ENCODE peak calls at places on chromosomes 3 and 15, in four cellular contexts. K is ovary, M is cardiac fibroblast, G is MM.1S. T is an unnamed sample.

GRCh38 chr3:25820372-25820771 is 30.5 kb downstream of the OXSM start:
- DNase-seq in K (no peak), G (peak), M (peak), T (no peak)

GRCh38 chr3:115633467-115633866 is 10.2 kb downstream of the GAP43 start:
- DNase-seq in K (no peak), M (no peak), G (peak), T (no peak)

GRCh38 chr15:58551084-58551763 is 119.4 kb downstream of the LIPC start:
- DNase-seq in M (no peak), K (no peak), G (no peak), T (no peak)

GRCh38 chr15:63156708-63157065 is 590 bp downstream of the RPS27L start:
- DNase-seq in M (peak), K (peak), G (peak), T (peak)

GRCh38 chr3:171264758-171265157 is 195.4 kb downstream of the TNIK start:
- DNase-seq in K (no peak), M (no peak), G (no peak), T (no peak)

GRCh38 chr15:33311312-33311971 is 675 bp downstream of the RYR3 start:
- DNase-seq in G (no peak), M (no peak), K (no peak), T (no peak)

GRCh38 chr3:108645364-108645763 is 55.8 kb downstream of the DZIP3 start:
- DNase-seq in M (no peak), G (no peak), K (no peak), T (no peak)

GRCh38 chr3:188747487-188747886 is 424.3 kb upstream of the TPRG1 start:
- DNase-seq in G (no peak), M (no peak), K (no peak), T (no peak)

GRCh38 chr3:32821686-32822296 is 4.0 kb downstream of the TRIM71 start:
- DNase-seq in M (no peak), K (no peak), G (no peak), T (peak)

GRCh38 chr3:192170659-192171058 is 556.7 kb downstream of the FGF12 start:
- DNase-seq in K (no peak), M (no peak), G (no peak), T (peak)

GRCh38 chr15:38129531-38130199 is 123.0 kb upstream of the SPRED1 start:
- DNase-seq in G (peak), K (peak), M (peak), T (peak)

GRCh38 chr3:146701246-146701645 is 96.1 kb upstream of the PLSCR5 start:
- DNase-seq in K (no peak), M (no peak), G (no peak), T (no peak)

GRCh38 chr3:133117342-133117741 is 79.2 kb downstream of the TMEM108 start:
- DNase-seq in M (no peak), G (no peak), K (no peak), T (no peak)

GRCh38 chr15:43903864-43904290 is 77.1 kb downstream of the WDR76 start:
- DNase-seq in M (peak), K (peak), G (peak), T (peak)

GRCh38 chr3:178699810-178700209 is 163.6 kb downstream of the KCNMB2 start:
- DNase-seq in K (no peak), G (no peak), M (peak), T (no peak)

GRCh38 chr15:93037341-93038063 is 51.5 kb downstream of the RGMA start:
- DNase-seq in G (no peak), K (peak), M (peak), T (peak)

DNA sequence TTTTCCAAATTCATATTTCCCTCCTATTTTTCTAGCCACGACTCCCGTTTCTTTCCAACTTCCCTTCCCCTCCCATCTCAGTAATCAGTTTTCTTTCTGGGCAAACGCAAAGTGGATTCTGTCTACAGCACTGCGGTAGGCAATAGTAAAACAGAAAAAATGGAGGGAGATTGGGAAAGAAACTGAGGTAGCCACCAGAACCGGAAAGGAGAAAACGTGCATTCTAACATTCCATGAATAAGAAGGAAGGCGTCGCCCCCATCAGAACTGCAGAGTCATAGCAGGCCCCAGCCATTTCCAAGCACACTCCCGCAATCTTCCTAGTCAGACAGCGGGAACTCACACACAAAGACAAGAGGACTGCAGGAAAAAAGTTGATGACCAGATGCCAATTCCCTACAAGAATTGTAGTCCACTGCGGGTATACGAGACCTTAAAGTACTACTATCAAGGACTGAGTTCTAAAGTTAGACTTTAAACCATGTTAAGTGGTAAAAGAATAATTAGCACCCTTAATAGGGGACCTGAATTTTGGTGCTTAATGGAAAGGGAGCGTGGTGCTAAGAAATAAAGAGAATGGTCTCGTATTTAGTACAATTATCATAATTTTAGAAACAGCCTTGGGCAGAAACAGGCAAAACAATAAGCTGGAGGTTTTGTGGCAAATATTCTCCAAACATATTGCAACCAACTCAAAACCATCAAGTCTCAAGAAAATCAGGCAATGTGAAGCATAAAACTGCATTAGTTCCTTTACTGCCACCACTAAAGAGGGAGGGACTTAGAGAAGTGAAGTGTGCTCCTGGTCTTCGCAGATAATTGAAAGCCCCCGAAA is 1.4 kb downstream of the PFN2 start:
- DNase-seq in G (no peak), M (peak), K (peak), T (peak)
- TF ChIP-seq CTCF in G (no peak), M (no peak), K (no peak), T (no peak)

DNA sequence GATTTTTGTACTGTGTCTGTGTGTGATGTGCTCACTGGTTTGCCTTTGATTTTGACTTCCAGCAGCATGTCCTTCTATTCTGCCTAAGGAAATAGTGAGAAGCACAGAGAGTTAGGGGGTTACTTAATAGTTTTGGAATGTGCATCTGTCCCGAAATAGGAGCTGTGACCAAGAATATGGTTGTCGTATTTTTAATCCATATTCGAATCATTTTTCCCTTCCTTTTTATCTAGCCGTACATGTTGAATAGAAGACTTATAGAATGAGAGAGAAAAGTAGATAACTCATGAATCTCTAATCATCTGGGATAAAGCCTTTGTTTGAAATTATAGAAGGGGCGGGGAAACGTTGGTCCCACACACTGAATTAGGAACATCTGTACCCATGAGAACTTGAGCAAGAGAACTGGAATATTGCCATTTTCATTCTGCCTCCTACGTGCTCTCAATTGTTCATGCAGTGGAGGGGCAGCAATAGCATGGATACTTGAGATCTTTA is 23.6 kb downstream of the CRTC3 start:
- DNase-seq in K (peak), G (no peak), M (peak), T (no peak)
- H3K4me3 ChIP-seq in K (no peak), G (no peak), M (no peak), T (no peak)

GRCh38 chr15:32106401-32107381 is 76.4 kb downstream of the CHRNA7 start:
- DNase-seq in K (no peak), M (no peak), G (no peak), T (no peak)

GRCh38 chr15:32100286-32100685 is 70.0 kb downstream of the CHRNA7 start:
- DNase-seq in K (no peak), G (no peak), M (no peak), T (no peak)

GRCh38 chr15:32105258-32106248 is 75.2 kb downstream of the CHRNA7 start:
- DNase-seq in G (no peak), M (no peak), K (no peak), T (no peak)

GRCh38 chr15:32107477-32108080 is 77.3 kb downstream of the CHRNA7 start:
- DNase-seq in K (no peak), M (no peak), G (no peak), T (no peak)

GRCh38 chr15:32104061-32104980 is 74.0 kb downstream of the CHRNA7 start:
- DNase-seq in K (no peak), G (no peak), M (no peak), T (no peak)
- TF ChIP-seq CTCF in K (no peak), G (no peak), M (no peak), T (no peak)

DNA sequence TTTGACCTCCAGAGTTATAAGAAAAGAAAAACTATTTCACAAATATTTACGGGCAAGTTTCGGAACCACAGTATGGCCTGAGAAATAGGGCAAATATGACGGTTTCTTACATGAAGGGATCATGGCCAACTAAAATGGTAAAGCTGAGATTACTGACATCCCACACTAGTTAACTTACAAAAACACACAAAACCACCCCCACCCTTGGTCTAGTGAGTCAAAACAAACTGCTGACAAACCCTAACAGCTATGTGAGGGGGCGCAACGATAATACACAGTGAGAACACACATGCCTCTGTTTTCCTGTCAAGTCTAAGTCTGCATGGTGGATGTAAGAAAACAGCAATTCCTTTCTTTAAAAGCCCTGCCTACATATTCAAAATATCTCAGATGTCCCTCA is 32.3 kb downstream of the CBLB start:
- DNase-seq in G (no peak), K (no peak), M (peak), T (no peak)
- H3K4me3 ChIP-seq in G (no peak), K (no peak), M (no peak), T (no peak)

T was measured in adrenal gland.